ENCODE peak calls at places on chromosomes 4 and X, in six cellular contexts. One of them, this sample, is unnamed.

GRCh38 chr4:22471999-22472434 is 43.8 kb downstream of the ADGRA3 start:
- DNase-seq in left colon: no peak
- DNase-seq in islet precursor cell: peak; percentile 61
- DNase-seq in AG09309: no peak
- DNase-seq in NCI-H774: no peak
- DNase-seq in AG20443: no peak
- DNase-seq in this sample: no peak

GRCh38 chrX:3286196-3286920 is 60.1 kb downstream of the MXRA5 start:
- DNase-seq in left colon: no peak
- DNase-seq in islet precursor cell: peak; percentile 65
- DNase-seq in AG09309: no peak
- DNase-seq in NCI-H774: no peak
- DNase-seq in AG20443: peak; percentile 44
- DNase-seq in this sample: no peak

GRCh38 chr4:25608644-25609043 is 47.0 kb upstream of the SLC34A2 start:
- DNase-seq in left colon: no peak
- DNase-seq in islet precursor cell: no peak
- DNase-seq in AG09309: no peak
- DNase-seq in NCI-H774: no peak
- DNase-seq in AG20443: no peak
- DNase-seq in this sample: no peak

GRCh38 chr4:121688696-121689095 is 8.1 kb downstream of the ANXA5 start:
- DNase-seq in left colon: no peak
- DNase-seq in islet precursor cell: no peak
- DNase-seq in AG09309: no peak
- DNase-seq in NCI-H774: no peak
- DNase-seq in AG20443: no peak
- DNase-seq in this sample: no peak

GRCh38 chrX:83845397-83845796 is 15.5 kb upstream of the CYLC1 start:
- DNase-seq in left colon: no peak
- DNase-seq in islet precursor cell: peak; percentile 52
- DNase-seq in AG09309: no peak
- DNase-seq in NCI-H774: peak; percentile 1
- DNase-seq in AG20443: peak; percentile 16
- DNase-seq in this sample: no peak

GRCh38 chr4:176193898-176194297 is 1.5 kb downstream of the SPATA4 start:
- DNase-seq in left colon: no peak
- DNase-seq in islet precursor cell: no peak
- DNase-seq in AG09309: peak; percentile 71
- DNase-seq in NCI-H774: no peak
- DNase-seq in AG20443: peak; percentile 50
- DNase-seq in this sample: no peak

GRCh38 chr4:82201805-82202636 is 171.8 kb downstream of the HNRNPD start:
- DNase-seq in left colon: peak; percentile 58
- DNase-seq in islet precursor cell: peak; percentile 76
- DNase-seq in AG09309: no peak
- DNase-seq in NCI-H774: no peak
- DNase-seq in AG20443: no peak
- DNase-seq in this sample: peak; percentile 0

GRCh38 chrX:139559383-139560042 is 29.0 kb downstream of the F9 start:
- DNase-seq in left colon: no peak
- DNase-seq in islet precursor cell: peak; percentile 56
- DNase-seq in AG09309: peak; percentile 17
- DNase-seq in NCI-H774: no peak
- DNase-seq in AG20443: peak; percentile 35
- DNase-seq in this sample: no peak

GRCh38 chr4:2058264-2059033 is 678 bp upstream of the NAT8L start:
- DNase-seq in left colon: no peak
- DNase-seq in islet precursor cell: no peak
- DNase-seq in AG09309: no peak
- DNase-seq in NCI-H774: peak; percentile 26
- DNase-seq in AG20443: no peak
- DNase-seq in this sample: no peak

GRCh38 chr4:169791527-169792156 is 33.9 kb upstream of the HPF1 start:
- DNase-seq in left colon: peak; percentile 13
- DNase-seq in islet precursor cell: peak; percentile 93
- DNase-seq in AG09309: no peak
- DNase-seq in NCI-H774: peak; percentile 15
- DNase-seq in AG20443: peak; percentile 66
- DNase-seq in this sample: peak; percentile 1

GRCh38 chr4:180203349-180203748 is 2039.9 kb upstream of the TENM3 start:
- DNase-seq in left colon: no peak
- DNase-seq in islet precursor cell: no peak
- DNase-seq in AG09309: no peak
- DNase-seq in NCI-H774: no peak
- DNase-seq in AG20443: no peak
- DNase-seq in this sample: no peak

GRCh38 chr4:125235971-125236370 is 78.8 kb upstream of the FAT4 start:
- DNase-seq in left colon: no peak
- DNase-seq in islet precursor cell: no peak
- DNase-seq in AG09309: no peak
- DNase-seq in NCI-H774: no peak
- DNase-seq in AG20443: no peak
- DNase-seq in this sample: no peak

GRCh38 chr4:116688536-116688935 is 396.8 kb downstream of the TRAM1L1 start:
- DNase-seq in left colon: no peak
- DNase-seq in islet precursor cell: no peak
- DNase-seq in AG09309: no peak
- DNase-seq in NCI-H774: no peak
- DNase-seq in AG20443: no peak
- DNase-seq in this sample: no peak

GRCh38 chr4:141041021-141041476 is 92.2 kb downstream of the RNF150 start:
- DNase-seq in left colon: no peak
- DNase-seq in islet precursor cell: no peak
- DNase-seq in AG09309: no peak
- DNase-seq in NCI-H774: no peak
- DNase-seq in AG20443: no peak
- DNase-seq in this sample: no peak

GRCh38 chr4:61511716-61512488 is 311.8 kb downstream of the ADGRL3 start:
- DNase-seq in left colon: no peak
- DNase-seq in islet precursor cell: no peak
- DNase-seq in AG09309: no peak
- DNase-seq in NCI-H774: no peak
- DNase-seq in AG20443: peak; percentile 7
- DNase-seq in this sample: no peak

GRCh38 chr4:3770323-3771166 is 4.4 kb downstream of the ADRA2C start:
- DNase-seq in left colon: no peak
- DNase-seq in islet precursor cell: no peak
- DNase-seq in AG09309: no peak
- DNase-seq in NCI-H774: no peak
- DNase-seq in AG20443: no peak
- DNase-seq in this sample: no peak

GRCh38 chrX:97132654-97133415 is 249.1 kb downstream of the RPA4 start:
- DNase-seq in left colon: no peak
- DNase-seq in islet precursor cell: no peak
- DNase-seq in AG09309: no peak
- DNase-seq in NCI-H774: no peak
- DNase-seq in AG20443: no peak
- DNase-seq in this sample: no peak

GRCh38 chr4:41120297-41121217 is 93.8 kb downstream of the APBB2 start:
- DNase-seq in left colon: no peak
- DNase-seq in islet precursor cell: peak; percentile 41
- DNase-seq in AG09309: no peak
- DNase-seq in NCI-H774: no peak
- DNase-seq in AG20443: peak; percentile 42
- DNase-seq in this sample: no peak

GRCh38 chr4:105265689-105266088 is 119.0 kb downstream of the TET2 start:
- DNase-seq in left colon: no peak
- DNase-seq in islet precursor cell: no peak
- DNase-seq in AG09309: no peak
- DNase-seq in NCI-H774: no peak
- DNase-seq in AG20443: no peak
- DNase-seq in this sample: no peak

GRCh38 chrX:16558489-16558888 is 91.5 kb upstream of the S100G start:
- DNase-seq in left colon: no peak
- DNase-seq in islet precursor cell: no peak
- DNase-seq in AG09309: no peak
- DNase-seq in NCI-H774: no peak
- DNase-seq in AG20443: no peak
- DNase-seq in this sample: no peak

GRCh38 chr4:81896936-81897335 is 425.2 kb upstream of the RASGEF1B start:
- DNase-seq in left colon: no peak
- DNase-seq in islet precursor cell: no peak
- DNase-seq in AG09309: no peak
- DNase-seq in NCI-H774: no peak
- DNase-seq in AG20443: no peak
- DNase-seq in this sample: no peak

GRCh38 chr4:80204433-80204832 is 7.1 kb downstream of the PRDM8 start:
- DNase-seq in left colon: no peak
- DNase-seq in islet precursor cell: no peak
- DNase-seq in AG09309: no peak
- DNase-seq in NCI-H774: no peak
- DNase-seq in AG20443: no peak
- DNase-seq in this sample: no peak

GRCh38 chr4:98577956-98578355 is 80.5 kb downstream of the TSPAN5 start:
- DNase-seq in left colon: no peak
- DNase-seq in islet precursor cell: no peak
- DNase-seq in AG09309: no peak
- DNase-seq in NCI-H774: no peak
- DNase-seq in AG20443: no peak
- DNase-seq in this sample: no peak

GRCh38 chr4:139563515-139563914 is 7.5 kb upstream of the SETD7 start:
- DNase-seq in left colon: no peak
- DNase-seq in islet precursor cell: no peak
- DNase-seq in AG09309: no peak
- DNase-seq in NCI-H774: no peak
- DNase-seq in AG20443: peak; percentile 23
- DNase-seq in this sample: no peak

GRCh38 chr4:73776363-73776762 is 36.0 kb downstream of the CXCL8 start:
- DNase-seq in left colon: no peak
- DNase-seq in islet precursor cell: no peak
- DNase-seq in AG09309: peak; percentile 1
- DNase-seq in NCI-H774: no peak
- DNase-seq in AG20443: peak; percentile 24
- DNase-seq in this sample: no peak

GRCh38 chrX:23554304-23554703 is 113.0 kb upstream of the PRDX4 start:
- DNase-seq in left colon: no peak
- DNase-seq in islet precursor cell: no peak
- DNase-seq in AG09309: peak; percentile 7
- DNase-seq in NCI-H774: peak; percentile 9
- DNase-seq in AG20443: peak; percentile 14
- DNase-seq in this sample: peak; percentile 29

GRCh38 chrX:111822191-111822590 is 53.8 kb upstream of the TRPC5OS start:
- DNase-seq in left colon: no peak
- DNase-seq in islet precursor cell: no peak
- DNase-seq in AG09309: no peak
- DNase-seq in NCI-H774: no peak
- DNase-seq in AG20443: no peak
- DNase-seq in this sample: no peak

GRCh38 chr4:173057906-173058305 is 110.7 kb upstream of the GALNT7 start:
- DNase-seq in left colon: no peak
- DNase-seq in islet precursor cell: peak; percentile 64
- DNase-seq in AG09309: no peak
- DNase-seq in NCI-H774: no peak
- DNase-seq in AG20443: no peak
- DNase-seq in this sample: no peak

GRCh38 chr4:39045791-39046221 is 13.6 kb upstream of the TMEM156 start:
- DNase-seq in left colon: no peak
- DNase-seq in islet precursor cell: no peak
- DNase-seq in AG09309: no peak
- DNase-seq in NCI-H774: no peak
- DNase-seq in AG20443: no peak
- DNase-seq in this sample: no peak

GRCh38 chr4:5919571-5919970 is 26.7 kb upstream of the CRMP1 start:
- DNase-seq in left colon: no peak
- DNase-seq in islet precursor cell: peak; percentile 22
- DNase-seq in AG09309: no peak
- DNase-seq in NCI-H774: no peak
- DNase-seq in AG20443: no peak
- DNase-seq in this sample: no peak

GRCh38 chrX:1502241-1502640 is 34.7 kb downstream of the P2RY8 start:
- DNase-seq in left colon: no peak
- DNase-seq in islet precursor cell: peak; percentile 31
- DNase-seq in AG09309: no peak
- DNase-seq in NCI-H774: no peak
- DNase-seq in AG20443: no peak
- DNase-seq in this sample: no peak

GRCh38 chr4:2085496-2085901 is 26.4 kb downstream of the NAT8L start:
- DNase-seq in left colon: no peak
- DNase-seq in islet precursor cell: peak; percentile 46
- DNase-seq in AG09309: no peak
- DNase-seq in NCI-H774: peak; percentile 25
- DNase-seq in AG20443: no peak
- DNase-seq in this sample: no peak

GRCh38 chr4:94577136-94577535 is 125.4 kb downstream of the PDLIM5 start:
- DNase-seq in left colon: no peak
- DNase-seq in islet precursor cell: peak; percentile 54
- DNase-seq in AG09309: no peak
- DNase-seq in NCI-H774: peak; percentile 30
- DNase-seq in AG20443: peak; percentile 55
- DNase-seq in this sample: no peak

GRCh38 chr4:175252642-175253041 is 334.5 kb downstream of the ADAM29 start:
- DNase-seq in left colon: no peak
- DNase-seq in islet precursor cell: no peak
- DNase-seq in AG09309: no peak
- DNase-seq in NCI-H774: no peak
- DNase-seq in AG20443: no peak
- DNase-seq in this sample: no peak

GRCh38 chr4:40058121-40058520 is 1.5 kb downstream of the N4BP2 start:
- DNase-seq in left colon: no peak
- DNase-seq in islet precursor cell: no peak
- DNase-seq in AG09309: no peak
- DNase-seq in NCI-H774: no peak
- DNase-seq in AG20443: no peak
- DNase-seq in this sample: no peak

GRCh38 chrX:101416691-101417090 is 8.7 kb downstream of the HNRNPH2 start:
- DNase-seq in left colon: no peak
- DNase-seq in islet precursor cell: no peak
- DNase-seq in AG09309: no peak
- DNase-seq in NCI-H774: no peak
- DNase-seq in AG20443: no peak
- DNase-seq in this sample: no peak

GRCh38 chrX:15524417-15524816 is 23.8 kb downstream of the BMX start:
- DNase-seq in left colon: no peak
- DNase-seq in islet precursor cell: no peak
- DNase-seq in AG09309: peak; percentile 5
- DNase-seq in NCI-H774: no peak
- DNase-seq in AG20443: no peak
- DNase-seq in this sample: no peak

GRCh38 chr4:122383341-122383740 is 4.5 kb downstream of the ADAD1 start:
- DNase-seq in left colon: no peak
- DNase-seq in islet precursor cell: no peak
- DNase-seq in AG09309: no peak
- DNase-seq in NCI-H774: no peak
- DNase-seq in AG20443: no peak
- DNase-seq in this sample: no peak

This sample was measured in DMS 273 treated with DMSO at 0.1 percent for 48 hours.